ENCODE peak calls at places on chromosomes 13 and 19, in seven cellular contexts. One of them, this sample, is unnamed.

GRCh38 chr13:41613471-41613870 is 156.1 kb downstream of the RGCC start:
- DNase-seq in mucosa of descending colon: no peak
- DNase-seq in AG04450: no peak
- DNase-seq in substantia nigra: no peak
- DNase-seq in cardiac fibroblast: no peak
- DNase-seq in AG10803: no peak
- DNase-seq in AG20443: no peak
- DNase-seq in this sample: no peak

GRCh38 chr19:2455481-2456300 is 1.1 kb downstream of the LMNB2 start:
- DNase-seq in cardiac fibroblast: no peak
- DNase-seq in AG10803: no peak
- DNase-seq in AG04450: no peak
- DNase-seq in mucosa of descending colon: peak; percentile 68
- DNase-seq in AG20443: peak; percentile 67
- DNase-seq in substantia nigra: no peak
- DNase-seq in this sample: peak; percentile 24

GRCh38 chr13:73039201-73040108 is 19.4 kb upstream of the KLF5 start:
- DNase-seq in AG20443: no peak
- DNase-seq in AG04450: no peak
- DNase-seq in AG10803: peak; percentile 51
- DNase-seq in mucosa of descending colon: no peak
- DNase-seq in cardiac fibroblast: no peak
- DNase-seq in substantia nigra: no peak
- DNase-seq in this sample: no peak

GRCh38 chr13:39273953-39274352 is 235.7 kb downstream of the NHLRC3 start:
- DNase-seq in substantia nigra: no peak
- DNase-seq in AG10803: peak; percentile 11
- DNase-seq in AG04450: no peak
- DNase-seq in AG20443: no peak
- DNase-seq in mucosa of descending colon: peak; percentile 35
- DNase-seq in cardiac fibroblast: peak; percentile 41
- DNase-seq in this sample: no peak

GRCh38 chr19:45095496-45096413 is 2.8 kb downstream of the PPP1R37 start:
- DNase-seq in AG04450: no peak
- DNase-seq in mucosa of descending colon: no peak
- DNase-seq in cardiac fibroblast: no peak
- DNase-seq in AG20443: no peak
- DNase-seq in AG10803: no peak
- DNase-seq in substantia nigra: no peak
- DNase-seq in this sample: no peak

GRCh38 chr13:113840541-113841354 is 23.1 kb downstream of the GAS6 start:
- DNase-seq in cardiac fibroblast: no peak
- DNase-seq in AG04450: no peak
- DNase-seq in mucosa of descending colon: no peak
- DNase-seq in AG20443: no peak
- DNase-seq in AG10803: no peak
- DNase-seq in substantia nigra: peak; percentile 37
- DNase-seq in this sample: no peak

GRCh38 chr13:49307365-49307764 is 59.6 kb downstream of the CDADC1 start:
- DNase-seq in AG10803: no peak
- DNase-seq in substantia nigra: no peak
- DNase-seq in AG04450: no peak
- DNase-seq in AG20443: no peak
- DNase-seq in mucosa of descending colon: no peak
- DNase-seq in cardiac fibroblast: no peak
- DNase-seq in this sample: no peak

GRCh38 chr13:28574617-28575142 is 79.8 kb upstream of the FLT1 start:
- DNase-seq in AG10803: peak; percentile 94
- DNase-seq in AG20443: peak; percentile 78
- DNase-seq in AG04450: peak; percentile 94
- DNase-seq in mucosa of descending colon: peak; percentile 37
- DNase-seq in cardiac fibroblast: peak; percentile 91
- DNase-seq in substantia nigra: no peak
- DNase-seq in this sample: no peak

GRCh38 chr19:40717325-40717879 is 490 bp downstream of the ITPKC start:
- DNase-seq in cardiac fibroblast: no peak
- DNase-seq in AG04450: no peak
- DNase-seq in AG20443: no peak
- DNase-seq in AG10803: no peak
- DNase-seq in mucosa of descending colon: no peak
- DNase-seq in substantia nigra: peak; percentile 28
- DNase-seq in this sample: no peak

GRCh38 chr19:45070861-45071544 is 5.3 kb downstream of the ZNF296 start:
- DNase-seq in mucosa of descending colon: no peak
- DNase-seq in AG20443: no peak
- DNase-seq in AG10803: no peak
- DNase-seq in substantia nigra: no peak
- DNase-seq in cardiac fibroblast: no peak
- DNase-seq in AG04450: no peak
- DNase-seq in this sample: no peak

GRCh38 chr13:105773887-105774538 is 761.4 kb downstream of the EFNB2 start:
- DNase-seq in AG04450: no peak
- DNase-seq in substantia nigra: no peak
- DNase-seq in cardiac fibroblast: peak; percentile 12
- DNase-seq in AG20443: no peak
- DNase-seq in AG10803: no peak
- DNase-seq in mucosa of descending colon: no peak
- DNase-seq in this sample: no peak

GRCh38 chr13:81597101-81597500 is 1256.2 kb upstream of the SPRY2 start:
- DNase-seq in AG10803: no peak
- DNase-seq in substantia nigra: no peak
- DNase-seq in cardiac fibroblast: no peak
- DNase-seq in AG20443: no peak
- DNase-seq in mucosa of descending colon: no peak
- DNase-seq in AG04450: no peak
- DNase-seq in this sample: no peak

GRCh38 chr13:45731455-45731854 is 29.3 kb downstream of the CBY2 start:
- DNase-seq in AG10803: no peak
- DNase-seq in cardiac fibroblast: no peak
- DNase-seq in AG04450: no peak
- DNase-seq in mucosa of descending colon: no peak
- DNase-seq in AG20443: no peak
- DNase-seq in substantia nigra: no peak
- DNase-seq in this sample: no peak